ENCODE peak calls at places on chromosome 1, in four cellular contexts. E is vagina, B is heart right ventricle, J is OCI-LY7. U is an unnamed sample.

GRCh38 chr1:192057766-192058165 is 100.5 kb upstream of the RGS18 start:
- DNase-seq in E (no peak), B (no peak), J (no peak), U (no peak)

GRCh38 chr1:204589409-204590038 is 73.3 kb downstream of the MDM4 start:
- DNase-seq in E (no peak), B (no peak), J (no peak), U (no peak)

GRCh38 chr1:4794020-4794780 is 139.8 kb downstream of the AJAP1 start:
- DNase-seq in E (no peak), B (no peak), J (no peak), U (no peak)

GRCh38 chr1:110765640-110766335 is 91.0 kb upstream of the KCNA3 start:
- DNase-seq in E (no peak), B (peak; percentile 42), J (peak; percentile 82), U (no peak)

GRCh38 chr1:8986814-8987190 is 39.4 kb downstream of the SLC2A7 start:
- DNase-seq in E (no peak), B (no peak), J (peak; percentile 88), U (no peak)

GRCh38 chr1:221263831-221264767 is 384.9 kb downstream of the HLX start:
- DNase-seq in E (no peak), B (peak; percentile 68), J (peak; percentile 66), U (no peak)

GRCh38 chr1:167456500-167456899 is 61.8 kb downstream of the CD247 start:
- DNase-seq in E (no peak), B (no peak), J (no peak), U (no peak)

GRCh38 chr1:30133414-30134055 is 589.9 kb downstream of the MATN1 start:
- DNase-seq in E (no peak), B (no peak), J (no peak), U (no peak)

GRCh38 chr1:165726169-165726568 is 27.8 kb upstream of the ALDH9A1 start:
- DNase-seq in E (no peak), B (no peak), J (no peak), U (no peak)

DNA sequence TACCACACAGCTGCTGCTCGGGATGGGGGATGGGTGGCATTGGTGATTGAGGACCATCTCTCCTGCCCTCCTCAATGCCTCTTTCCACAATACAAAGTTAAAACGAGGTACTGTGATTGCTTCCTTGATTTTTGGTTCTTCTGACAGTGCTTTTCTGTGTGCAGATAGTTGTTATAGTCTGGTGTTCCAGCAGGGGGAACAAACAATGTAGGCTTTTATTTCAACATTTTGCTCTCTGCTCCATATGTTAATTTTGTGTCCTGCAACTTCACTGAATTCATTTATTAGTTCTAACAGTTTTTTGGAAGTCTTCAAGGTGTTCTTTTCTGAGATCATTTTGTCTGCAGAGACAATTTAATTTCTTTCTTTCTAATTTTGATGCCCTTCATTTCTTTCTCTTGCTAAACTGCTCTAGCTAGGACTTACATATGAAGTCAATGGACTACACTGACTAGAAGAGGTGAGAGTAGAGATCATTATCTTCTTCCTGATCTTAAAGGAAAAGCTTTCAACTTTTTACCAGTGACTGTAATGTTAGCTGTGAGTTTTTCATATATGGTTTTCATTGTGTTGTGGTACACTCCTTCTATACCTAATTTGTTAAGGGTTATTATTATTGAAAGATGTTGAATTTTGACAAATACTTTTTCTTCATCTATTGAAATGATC is 45.4 kb downstream of the TNFSF18 start:
- DNase-seq in E (no peak), B (no peak), J (no peak), U (no peak)
- TF ChIP-seq CTCF in E (no peak), B (no peak), J (peak; percentile 34), U (no peak)

GRCh38 chr1:115476616-115477015 is 138.6 kb upstream of the NGF start:
- DNase-seq in E (no peak), B (no peak), J (peak; percentile 13), U (no peak)
- TF ChIP-seq CTCF in E (no peak), B (no peak), J (peak; percentile 23), U (no peak)

GRCh38 chr1:208242829-208243521 is 1.2 kb downstream of the PLXNA2 start:
- DNase-seq in E (no peak), B (no peak), J (no peak), U (peak; percentile 43)
- TF ChIP-seq CTCF in E (no peak), B (no peak), J (no peak), U (no peak)

GRCh38 chr1:212700892-212701819 is 1.5 kb upstream of the BATF3 start:
- DNase-seq in E (no peak), B (peak; percentile 36), J (peak; percentile 40), U (no peak)
- TF ChIP-seq CTCF in E (no peak), B (no peak), J (no peak), U (peak; percentile 20)

GRCh38 chr1:34419662-34420061 is 243.0 kb downstream of the C1orf94 start:
- DNase-seq in E (no peak), B (peak; percentile 11), J (no peak), U (no peak)
- TF ChIP-seq CTCF in E (no peak), B (no peak), J (no peak), U (no peak)

DNA sequence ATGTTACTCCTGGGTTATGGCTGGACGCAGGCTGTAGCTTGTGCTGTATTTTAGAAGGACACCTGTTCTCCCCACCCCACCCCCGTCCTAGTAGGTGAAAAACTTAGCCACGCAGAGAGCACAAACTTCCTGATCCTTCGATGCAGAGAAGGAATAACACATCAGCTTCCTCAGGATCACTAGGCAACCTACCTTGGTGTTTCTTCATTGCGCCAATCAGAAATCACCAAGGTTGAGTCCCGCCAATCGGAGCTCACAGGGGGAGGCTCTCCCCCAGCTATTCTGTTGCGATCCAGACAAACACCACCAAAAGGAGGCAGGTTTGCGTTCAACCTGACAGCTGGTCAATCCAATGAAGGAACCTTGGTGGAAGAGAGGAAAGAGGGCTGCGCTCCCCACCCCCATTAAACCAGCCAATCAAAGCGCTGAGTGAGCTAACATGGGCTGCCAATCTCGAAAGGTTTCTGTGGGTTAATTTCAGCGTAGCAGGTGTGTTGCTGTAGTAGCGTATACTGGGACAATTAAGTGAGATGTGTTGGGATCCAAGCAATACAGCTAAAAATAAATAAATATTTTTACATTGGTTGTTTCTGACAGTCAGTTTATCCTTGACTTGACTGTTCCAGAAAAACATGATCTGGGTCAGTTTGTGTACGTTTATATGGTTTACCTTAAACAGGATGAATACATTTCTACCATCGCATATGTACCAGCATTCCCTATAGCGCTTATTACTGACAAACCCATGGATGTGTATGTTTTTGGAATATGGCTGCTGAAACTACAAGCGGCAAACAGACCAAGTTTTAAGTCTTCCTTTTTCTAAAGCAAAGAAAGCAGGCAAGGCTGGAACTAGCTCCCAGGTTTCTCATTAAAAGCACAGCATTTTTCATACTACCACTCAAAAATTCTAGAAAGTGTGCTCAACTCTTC is at the start of gene GOLPH3L:
- DNase-seq in E (peak; percentile 97), B (peak; percentile 97), J (peak; percentile 98), U (peak; percentile 84)
- TF ChIP-seq CTCF in E (no peak), B (no peak), J (no peak), U (no peak)

GRCh38 chr1:119327436-119328155 is 41.0 kb upstream of the HAO2 start:
- DNase-seq in E (no peak), B (no peak), J (no peak), U (peak; percentile 48)
- TF ChIP-seq CTCF in E (no peak), B (no peak), J (peak; percentile 76), U (peak; percentile 63)

GRCh38 chr1:103267893-103268292 is 159.6 kb upstream of the COL11A1 start:
- DNase-seq in E (no peak), B (no peak), J (peak; percentile 4), U (no peak)
- TF ChIP-seq CTCF in E (no peak), B (no peak), J (peak; percentile 49), U (peak; percentile 37)

GRCh38 chr1:206106328-206107167 is 10.6 kb downstream of the AVPR1B start:
- DNase-seq in E (no peak), B (peak; percentile 82), J (peak; percentile 85), U (peak; percentile 56)
- TF ChIP-seq CTCF in E (peak; percentile 86), B (peak; percentile 91), J (peak; percentile 97), U (peak; percentile 86)

GRCh38 chr1:41898191-41898713 is 20.5 kb downstream of the HIVEP3 start:
- DNase-seq in E (no peak), B (no peak), J (no peak), U (no peak)
- TF ChIP-seq CTCF in E (no peak), B (no peak), J (no peak), U (no peak)